ENCODE peak calls at places on chromosomes 7 and 10, in five cellular contexts. K is amygdala; O is activated naive CD8-positive, alpha-beta T cell treated with anti-CD3 and anti-CD28 coated beads, Interleukin-2, amount 50 U/mL, for 24 hours; Y is NCI-H1105; J is activated CD4-positive, alpha-beta T cell treated with anti-CD3 and anti-CD28 coated beads for 24 hours. U is an unnamed sample.

GRCh38 chr7:38463277-38464224 is 167.6 kb downstream of the AMPH start:
- DNase-seq in J (peak), O (peak), K (no peak), Y (no peak), U (no peak)

GRCh38 chr10:49559476-49559875 is 20.6 kb upstream of the ERCC6 start:
- DNase-seq in K (no peak), J (no peak), O (no peak), Y (no peak), U (no peak)

GRCh38 chr7:22781230-22781711 is 41.4 kb downstream of the TOMM7 start:
- DNase-seq in O (no peak), K (no peak), J (no peak), Y (no peak), U (no peak)

GRCh38 chr7:30702200-30702599 is 19.9 kb upstream of the CRHR2 start:
- DNase-seq in O (no peak), K (no peak), Y (no peak), J (no peak), U (no peak)

GRCh38 chr10:128054163-128054970 is 71.9 kb downstream of the MKI67 start:
- DNase-seq in K (no peak), O (no peak), J (no peak), Y (no peak), U (no peak)

GRCh38 chr10:26860026-26860541 is 674 bp downstream of the ABI1 start:
- DNase-seq in O (peak), Y (no peak), J (peak), K (no peak), U (no peak)

GRCh38 chr10:79422178-79422892 is 23.1 kb downstream of the ZCCHC24 start:
- DNase-seq in J (no peak), Y (no peak), K (no peak), O (no peak), U (no peak)

GRCh38 chr7:80942261-80943041 is 23.6 kb upstream of the SEMA3C start:
- DNase-seq in J (no peak), O (no peak), Y (no peak), K (no peak), U (no peak)

GRCh38 chr7:117872565-117873055 is 631 bp downstream of the CTTNBP2 start:
- DNase-seq in O (no peak), J (no peak), Y (no peak), K (peak), U (no peak)

U was measured in D721Med.